ENCODE peak calls at places on chromosome 4, in five cellular contexts. F is GM13977, K is NCI-H774, D is IMR-90, E is nucleus accumbens. B is an unnamed sample.

GRCh38 chr4:8580321-8581093 is at the start of gene GPR78:
- DNase-seq in F (peak; percentile 82), D (peak; percentile 49), E (no peak), K (no peak), B (peak; percentile 76)

GRCh38 chr4:153318696-153319320 is 25.7 kb upstream of the MND1 start:
- DNase-seq in F (peak; percentile 58), D (peak; percentile 54), K (peak; percentile 16), E (no peak), B (peak; percentile 69)

GRCh38 chr4:54657194-54657555 is 582 bp upstream of the KIT start:
- DNase-seq in E (no peak), F (peak; percentile 17), D (no peak), K (peak; percentile 86), B (no peak)

GRCh38 chr4:19406789-19407188 is 844.9 kb upstream of the SLIT2 start:
- DNase-seq in D (no peak), E (no peak), F (no peak), K (no peak), B (no peak)

GRCh38 chr4:189221691-189222090 is 719.0 kb upstream of the FRG1 start:
- DNase-seq in F (no peak), E (no peak), K (no peak), D (no peak), B (no peak)

GRCh38 chr4:125689839-125690238 is 375.1 kb downstream of the FAT4 start:
- DNase-seq in F (no peak), K (peak; percentile 18), E (no peak), D (no peak), B (no peak)

GRCh38 chr4:15162465-15163283 is 160.4 kb downstream of the CPEB2 start:
- DNase-seq in E (no peak), K (no peak), F (peak; percentile 40), D (peak; percentile 53), B (peak; percentile 38)

GRCh38 chr4:118765399-118765798 is 70.5 kb downstream of the SEC24D start:
- DNase-seq in E (no peak), D (peak; percentile 99), K (no peak), F (no peak), B (no peak)

GRCh38 chr4:186725422-186726149 is 1.9 kb upstream of the FAT1 start:
- DNase-seq in F (peak; percentile 37), K (peak; percentile 28), E (peak; percentile 69), D (peak; percentile 88), B (no peak)

GRCh38 chr4:152500798-152501434 is 35.0 kb downstream of the FBXW7 start:
- DNase-seq in E (no peak), F (no peak), K (no peak), D (peak; percentile 93), B (peak; percentile 41)

GRCh38 chr4:177155454-177155853 is 154.2 kb upstream of the NEIL3 start:
- DNase-seq in F (no peak), D (no peak), K (no peak), E (no peak), B (no peak)

GRCh38 chr4:119736559-119736958 is 108.0 kb upstream of the PDE5A start:
- DNase-seq in F (no peak), D (peak; percentile 50), E (no peak), K (no peak), B (no peak)

GRCh38 chr4:186627226-186627865 is 72.0 kb upstream of the MTNR1A start:
- DNase-seq in E (no peak), D (peak; percentile 52), K (no peak), F (no peak), B (no peak)